ENCODE peak calls at places on chromosomes 4 and X, in nine cellular contexts. K is left lung; P is stimulated activated CD4-positive, alpha-beta T cell treated with anti-CD3 and anti-CD28 coated beads, TNF-alpha, amount 100 ng/mL, for 1 hour; N is activated CD4-positive, alpha-beta T cell treated with anti-CD3 and anti-CD28 coated beads, Interleukin-2, amount 50 U/mL, for 24 hours; L is posterior cingulate gyrus; H is astrocyte of the spinal cord; B is NCI-H510A; C is hypothalamus; M is activated T-cell treated with anti-CD3 and anti-CD28 coated beads for 1 hour. R is an unnamed sample.

GRCh38 chr4:7772708-7773385 is 166.8 kb downstream of the AFAP1 start:
- DNase-seq in L (peak), K (no peak), P (no peak), B (no peak), H (no peak), M (no peak), C (no peak), N (no peak), R (no peak)

GRCh38 chr4:26784207-26784606 is 76.4 kb upstream of the STIM2 start:
- DNase-seq in B (no peak), K (no peak), P (no peak), M (no peak), H (no peak), N (no peak), C (no peak), L (no peak), R (no peak)

GRCh38 chr4:112214397-112215264 is 17.0 kb upstream of the AP1AR start:
- DNase-seq in P (no peak), K (no peak), C (no peak), L (no peak), B (no peak), M (no peak), N (no peak), H (peak), R (peak)

GRCh38 chr4:98522603-98523395 is 135.6 kb downstream of the TSPAN5 start:
- DNase-seq in H (peak), B (no peak), K (no peak), N (no peak), C (no peak), M (no peak), L (no peak), P (no peak), R (peak)

GRCh38 chr4:18440527-18441215 is 419.1 kb upstream of the LCORL start:
- DNase-seq in P (no peak), L (no peak), M (no peak), N (no peak), B (no peak), H (no peak), K (no peak), C (no peak), R (no peak)

GRCh38 chr4:151771664-151772063 is 10.9 kb upstream of the GATB start:
- DNase-seq in L (no peak), P (no peak), M (no peak), N (no peak), B (no peak), C (no peak), K (no peak), H (no peak), R (no peak)

GRCh38 chr4:32775049-32775448 is 2054.9 kb downstream of the PCDH7 start:
- DNase-seq in P (no peak), K (no peak), L (no peak), N (no peak), B (no peak), H (peak), C (no peak), M (no peak), R (no peak)

GRCh38 chr4:3427134-3427476 is 14.7 kb upstream of the HGFAC start:
- DNase-seq in C (no peak), L (no peak), H (no peak), N (no peak), P (no peak), B (no peak), K (no peak), M (no peak), R (no peak)

GRCh38 chr4:37594095-37594494 is 92.1 kb downstream of the RELL1 start:
- DNase-seq in M (no peak), N (no peak), P (no peak), C (no peak), L (no peak), K (no peak), H (no peak), B (no peak), R (no peak)

GRCh38 chrX:143757375-143757774 is 36.8 kb upstream of the SPANXN2 start:
- DNase-seq in L (peak), P (no peak), H (no peak), C (no peak), N (no peak), B (no peak), M (no peak), K (no peak), R (no peak)

GRCh38 chr4:25563071-25563564 is 92.5 kb upstream of the SLC34A2 start:
- DNase-seq in H (no peak), M (no peak), K (peak), P (no peak), L (peak), N (no peak), C (no peak), B (peak), R (peak)

GRCh38 chr4:152321923-152322322 is 214.0 kb downstream of the FBXW7 start:
- DNase-seq in H (no peak), L (no peak), C (no peak), M (no peak), N (no peak), P (no peak), K (no peak), B (no peak), R (no peak)

GRCh38 chrX:109312757-109313156 is 169.1 kb downstream of the GUCY2F start:
- DNase-seq in H (no peak), P (no peak), L (no peak), M (no peak), K (no peak), N (no peak), B (no peak), C (no peak), R (no peak)

GRCh38 chr4:169682360-169683047 is 62.1 kb downstream of the CLCN3 start:
- DNase-seq in B (no peak), K (no peak), M (no peak), H (no peak), L (no peak), N (no peak), C (no peak), P (no peak), R (no peak)

GRCh38 chr4:104592894-104593470 is 98.3 kb upstream of the CXXC4 start:
- DNase-seq in N (no peak), L (no peak), B (no peak), C (no peak), K (no peak), H (peak), M (no peak), P (no peak), R (no peak)

GRCh38 chr4:3250438-3250955 is 1.5 kb downstream of the MSANTD1 start:
- DNase-seq in H (no peak), P (no peak), K (peak), N (no peak), C (no peak), L (no peak), B (peak), M (no peak), R (no peak)

GRCh38 chr4:7758444-7758815 is 181.2 kb downstream of the AFAP1 start:
- DNase-seq in P (no peak), H (no peak), N (no peak), L (peak), C (no peak), K (no peak), B (no peak), M (no peak), R (no peak)

GRCh38 chr4:128862608-128863313 is 53.3 kb downstream of the JADE1 start:
- DNase-seq in N (peak), M (peak), P (peak), L (peak), B (no peak), H (no peak), C (no peak), K (no peak), R (peak)

GRCh38 chr4:24747234-24747975 is 48.0 kb upstream of the SOD3 start:
- DNase-seq in P (no peak), K (no peak), C (no peak), B (no peak), L (no peak), H (no peak), N (no peak), M (no peak), R (no peak)

GRCh38 chrX:48003758-48004457 is at the start of gene ZNF182:
- DNase-seq in B (peak), L (peak), H (peak), C (peak), M (peak), N (peak), K (peak), P (peak), R (peak)

GRCh38 chr4:153154010-153154975 is 50.0 kb upstream of the TRIM2 start:
- DNase-seq in K (no peak), B (no peak), C (no peak), P (no peak), L (no peak), M (no peak), N (no peak), H (peak), R (peak)

GRCh38 chr4:25756503-25756902 is 100.9 kb downstream of the SLC34A2 start:
- DNase-seq in N (no peak), P (no peak), K (no peak), L (no peak), C (no peak), M (no peak), H (no peak), B (peak), R (no peak)

GRCh38 chrX:34900691-34901090 is 41.9 kb upstream of the FAM47B start:
- DNase-seq in C (no peak), N (no peak), H (no peak), M (no peak), B (no peak), P (no peak), L (no peak), K (no peak), R (no peak)

GRCh38 chr4:83109480-83110221 is 4.9 kb downstream of the PLAC8 start:
- DNase-seq in H (peak), K (peak), P (peak), N (no peak), M (no peak), B (peak), C (no peak), L (no peak), R (peak)

GRCh38 chr4:183211533-183211932 is 108.5 kb downstream of the CLDN22 start:
- DNase-seq in C (no peak), H (no peak), M (no peak), L (no peak), K (no peak), P (no peak), B (no peak), N (no peak), R (no peak)

GRCh38 chrX:45601052-45601451 is 400.4 kb upstream of the DIPK2B start:
- DNase-seq in L (no peak), N (no peak), K (no peak), P (no peak), H (no peak), C (no peak), B (no peak), M (no peak), R (no peak)

GRCh38 chr4:113496698-113497097 is 264.8 kb downstream of the CAMK2D start:
- DNase-seq in B (no peak), P (no peak), C (no peak), H (no peak), M (no peak), L (no peak), N (no peak), K (no peak), R (no peak)

GRCh38 chr4:71607780-71608673 is 175.9 kb downstream of the GC start:
- DNase-seq in N (no peak), C (no peak), H (peak), K (no peak), M (no peak), P (no peak), B (no peak), L (no peak), R (peak)

GRCh38 chrX:9515464-9515863 is 50.6 kb downstream of the TBL1X start:
- DNase-seq in P (no peak), N (no peak), L (no peak), M (no peak), C (no peak), K (no peak), H (no peak), B (no peak), R (no peak)

GRCh38 chr4:80425701-80426100 is 90.2 kb downstream of the CFAP299 start:
- DNase-seq in L (no peak), M (no peak), P (no peak), K (no peak), H (no peak), B (no peak), C (no peak), N (no peak), R (no peak)

GRCh38 chr4:57100979-57101629 is 9.1 kb downstream of the IGFBP7 start:
- DNase-seq in C (no peak), L (no peak), P (no peak), H (peak), K (no peak), N (no peak), M (no peak), B (no peak), R (peak)

GRCh38 chrX:723781-724180 is 93.2 kb downstream of the SHOX start:
- DNase-seq in K (no peak), H (no peak), B (no peak), M (no peak), P (no peak), L (no peak), N (no peak), C (no peak), R (no peak)

GRCh38 chr4:114867291-114867690 is 246.1 kb downstream of the NDST4 start:
- DNase-seq in L (no peak), H (no peak), K (no peak), N (no peak), P (no peak), M (no peak), C (no peak), B (no peak), R (no peak)

R was measured in A549.